ENCODE peak calls at places on chromosomes 11 and 22, in five cellular contexts. C is breast epithelium, B is HepG2, W is K562, H is spleen. O is an unnamed sample.

GRCh38 chr11:18321622-18321990 is 334 bp downstream of the HPS5 start:
- DNase-seq in W (no peak), H (no peak), B (no peak), C (no peak), O (no peak)

GRCh38 chr11:64569300-64569970 is 21.6 kb upstream of the SLC22A12 start:
- DNase-seq in C (no peak), H (peak), B (no peak), W (no peak), O (no peak)

GRCh38 chr11:86456075-86456939 is 81.6 kb downstream of the CCDC81 start:
- DNase-seq in H (peak), B (peak), C (peak), W (peak), O (peak)

GRCh38 chr11:27921472-27921871 is 186.5 kb downstream of the KIF18A start:
- DNase-seq in C (no peak), B (no peak), W (no peak), H (no peak), O (no peak)

GRCh38 chr22:48706934-48707748 is 1120.5 kb downstream of the BRD1 start:
- DNase-seq in B (no peak), H (peak), C (no peak), W (no peak), O (no peak)

GRCh38 chr22:41638748-41639147 is 17.7 kb downstream of the XRCC6 start:
- DNase-seq in H (no peak), B (no peak), C (no peak), W (no peak), O (no peak)

GRCh38 chr11:86861810-86862209 is 61.5 kb downstream of the PRSS23 start:
- DNase-seq in B (no peak), C (no peak), H (no peak), W (no peak), O (no peak)

GRCh38 chr11:60931897-60932296 is 7.6 kb downstream of the TMEM132A start:
- DNase-seq in C (no peak), B (no peak), H (peak), W (no peak), O (no peak)

GRCh38 chr11:11025087-11025486 is 167.2 kb upstream of the ZBED5 start:
- DNase-seq in C (no peak), W (no peak), H (no peak), B (no peak), O (no peak)

GRCh38 chr11:64048042-64048854 is 12.5 kb downstream of the FLRT1 start:
- DNase-seq in W (no peak), B (peak), C (no peak), H (no peak), O (no peak)

GRCh38 chr11:16946477-16947282 is 67.5 kb downstream of the PLEKHA7 start:
- DNase-seq in H (no peak), B (no peak), C (no peak), W (no peak), O (no peak)

GRCh38 chr11:68052137-68052873 is 13.5 kb downstream of the TCIRG1 start:
- DNase-seq in W (no peak), C (no peak), H (no peak), B (no peak), O (no peak)

GRCh38 chr11:77104727-77105126 is 2.1 kb downstream of the OMP start:
- DNase-seq in B (no peak), W (no peak), C (no peak), H (no peak), O (no peak)

GRCh38 chr22:36467946-36468345 is 13.5 kb downstream of the TXN2 start:
- DNase-seq in B (no peak), H (no peak), C (peak), W (peak), O (no peak)

GRCh38 chr11:77752518-77752917 is 68.0 kb downstream of the RSF1 start:
- DNase-seq in H (no peak), B (no peak), W (no peak), C (no peak), O (no peak)

GRCh38 chr22:19178065-19178658 is 374 bp downstream of the SLC25A1 start:
- DNase-seq in W (no peak), C (no peak), H (peak), B (peak), O (no peak)

GRCh38 chr11:35179466-35180135 is 40.6 kb downstream of the CD44 start:
- DNase-seq in H (no peak), W (no peak), C (no peak), B (no peak), O (no peak)

GRCh38 chr11:62548545-62549335 is 2.1 kb upstream of the AHNAK start:
- DNase-seq in W (peak), C (no peak), B (peak), H (no peak), O (peak)

GRCh38 chr11:102552447-102553200 is 22.1 kb upstream of the MMP7 start:
- DNase-seq in C (no peak), B (peak), H (no peak), W (no peak), O (peak)

GRCh38 chr22:25172153-25172552 is 27.5 kb upstream of the CRYBB3 start:
- DNase-seq in H (no peak), W (no peak), B (peak), C (no peak), O (peak)

GRCh38 chr11:64358907-64359711 is at the start of gene RPS6KA4:
- DNase-seq in B (no peak), W (peak), H (peak), C (no peak), O (peak)

GRCh38 chr11:71095294-71095850 is 157.0 kb downstream of the SHANK2 start:
- DNase-seq in C (no peak), W (no peak), H (no peak), B (no peak), O (no peak)

GRCh38 chr11:24082241-24082640 is 414.6 kb upstream of the LUZP2 start:
- DNase-seq in B (no peak), H (no peak), C (no peak), W (no peak), O (no peak)

GRCh38 chr11:14623036-14623435 is 20.6 kb upstream of the PDE3B start:
- DNase-seq in H (no peak), B (no peak), C (no peak), W (peak), O (no peak)

GRCh38 chr22:45891996-45892621 is 84.9 kb downstream of the WNT7B start:
- DNase-seq in W (no peak), H (peak), B (no peak), C (no peak), O (no peak)

GRCh38 chr11:14342906-14343305 is 16.1 kb downstream of the RRAS2 start:
- DNase-seq in C (no peak), W (no peak), H (no peak), B (no peak), O (no peak)

GRCh38 chr22:40491990-40492631 is 121.7 kb downstream of the SGSM3 start:
- DNase-seq in B (no peak), H (no peak), C (no peak), W (no peak), O (no peak)

GRCh38 chr11:61512435-61512834 is 3.9 kb downstream of the LRRC10B start:
- DNase-seq in C (no peak), W (no peak), B (no peak), H (no peak), O (no peak)

DNA sequence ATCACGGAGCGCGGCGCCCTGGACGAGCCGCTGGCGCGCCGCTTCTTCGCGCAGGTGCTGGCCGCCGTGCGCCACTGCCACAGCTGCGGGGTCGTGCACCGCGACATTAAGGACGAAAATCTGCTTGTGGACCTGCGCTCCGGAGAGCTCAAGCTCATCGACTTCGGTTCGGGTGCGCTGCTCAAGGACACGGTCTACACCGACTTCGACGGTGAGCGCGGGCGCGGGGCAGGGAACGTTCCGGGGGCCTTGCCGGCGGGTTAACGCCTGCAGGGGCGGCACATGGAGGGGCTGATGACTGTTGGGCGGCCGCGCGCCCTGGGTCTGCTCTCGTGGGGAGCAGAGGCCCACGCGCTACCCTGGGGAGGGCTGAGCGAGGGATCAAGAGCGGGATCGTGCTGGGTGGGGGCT is 1.0 kb downstream of the PIM3 start:
- DNase-seq in W (no peak), B (no peak), C (peak), H (no peak), O (no peak)
- TF ChIP-seq POLR2AphosphoS5 in W (no peak), B (no peak), C (no peak), H (peak), O (peak)

DNA sequence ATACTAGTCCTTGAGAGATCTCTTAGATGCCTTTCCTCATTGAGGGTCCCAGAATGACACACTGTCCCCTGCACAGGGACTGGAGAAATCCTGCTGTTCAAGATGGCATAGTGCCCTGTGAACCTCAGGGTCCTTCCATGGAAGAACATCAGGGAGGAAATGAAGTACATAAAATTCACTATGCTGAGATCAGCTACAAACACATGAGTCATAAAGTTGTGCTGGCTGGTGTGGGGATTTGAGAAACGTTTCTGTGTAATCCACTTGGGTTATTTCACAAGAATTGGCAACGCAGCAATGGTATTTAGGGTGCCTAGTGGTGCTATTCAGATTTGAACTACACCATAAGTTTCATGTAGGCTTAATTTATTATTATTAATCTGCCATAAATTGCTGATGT is 174.4 kb downstream of the MAML2 start:
- DNase-seq in B (no peak), H (no peak), C (no peak), W (no peak), O (peak)
- TF ChIP-seq POLR2A in B (no peak), H (no peak), C (no peak), W (no peak), O (no peak)

GRCh38 chr22:31122532-31123291 is at the start of gene INPP5J:
- DNase-seq in H (peak), B (peak), C (no peak), W (no peak), O (peak)
- TF ChIP-seq POLR2AphosphoS5 in H (no peak), B (no peak), C (no peak), W (no peak), O (peak)

GRCh38 chr11:57741132-57742086 is at the start of gene SELENOH:
- DNase-seq in H (peak), B (peak), W (peak), C (peak), O (peak)
- TF ChIP-seq POLR2A in H (peak), B (peak), W (peak), C (peak), O (peak)

GRCh38 chr22:44337658-44338004 is 24.9 kb upstream of the SHISAL1 start:
- DNase-seq in B (no peak), H (no peak), C (no peak), W (peak), O (no peak)
- TF ChIP-seq POLR2AphosphoS5 in B (no peak), H (no peak), C (no peak), W (no peak), O (no peak)

O was measured in prostate gland.